ENCODE peak calls at places on chromosomes 2 and 18, in six cellular contexts. M is fibroblast of villous mesenchyme, N is pancreas, A is astrocyte of the cerebellum, J is transverse colon, Y is BJ. K is an unnamed sample.

GRCh38 chr2:122041455-122041854 is 286.0 kb downstream of the TSN start:
- DNase-seq in M (no peak), J (no peak), N (no peak), Y (no peak), A (no peak), K (no peak)

GRCh38 chr2:190922411-190922810 is 41.8 kb downstream of the GLS start:
- DNase-seq in J (no peak), N (no peak), A (no peak), M (no peak), Y (no peak), K (no peak)

GRCh38 chr2:215530191-215530968 is 94.5 kb upstream of the FN1 start:
- DNase-seq in Y (no peak), N (no peak), J (no peak), M (no peak), A (no peak), K (no peak)

GRCh38 chr18:64119916-64120315 is 29.0 kb downstream of the LINC00305 start:
- DNase-seq in J (no peak), N (no peak), A (peak), M (no peak), Y (no peak), K (no peak)

GRCh38 chr2:240934701-240935100 is 28.6 kb downstream of the CROCC2 start:
- DNase-seq in J (peak), A (no peak), Y (no peak), M (no peak), N (peak), K (no peak)

GRCh38 chr2:190199530-190199929 is 120.1 kb downstream of the HIBCH start:
- DNase-seq in Y (no peak), J (no peak), N (no peak), A (no peak), M (no peak), K (no peak)

GRCh38 chr2:51256736-51257135 is 224.8 kb upstream of the NRXN1 start:
- DNase-seq in M (no peak), N (no peak), A (no peak), Y (no peak), J (no peak), K (no peak)

GRCh38 chr2:128550389-128550788 is 231.7 kb upstream of the HS6ST1 start:
- DNase-seq in J (no peak), N (no peak), Y (no peak), A (no peak), M (no peak), K (no peak)

GRCh38 chr2:213119061-213119809 is 32.2 kb downstream of the IKZF2 start:
- DNase-seq in Y (peak), J (no peak), A (peak), M (peak), N (no peak), K (no peak)

GRCh38 chr2:3418766-3419165 is 39.3 kb downstream of the TRAPPC12 start:
- DNase-seq in A (no peak), J (no peak), Y (no peak), M (no peak), N (no peak), K (no peak)

GRCh38 chr2:61006486-61007105 is 10.9 kb upstream of the PEX13 start:
- DNase-seq in N (no peak), M (peak), J (no peak), Y (no peak), A (no peak), K (no peak)

GRCh38 chr18:40962784-40963183 is 992.2 kb upstream of the PIK3C3 start:
- DNase-seq in A (no peak), M (no peak), Y (no peak), J (no peak), N (no peak), K (no peak)

GRCh38 chr2:30115141-30115980 is 31.4 kb upstream of the YPEL5 start:
- DNase-seq in M (peak), A (peak), Y (no peak), N (peak), J (peak), K (peak)

GRCh38 chr2:161722547-161723503 is 98.6 kb downstream of the SLC4A10 start:
- DNase-seq in M (no peak), J (no peak), N (peak), Y (no peak), A (no peak), K (no peak)

GRCh38 chr2:179139506-179139905 is 89.6 kb upstream of the CCDC141 start:
- DNase-seq in J (no peak), N (no peak), M (no peak), Y (no peak), A (no peak), K (no peak)

GRCh38 chr2:25215232-25215631 is 46.9 kb upstream of the POMC start:
- DNase-seq in Y (no peak), M (peak), N (no peak), A (no peak), J (no peak), K (no peak)

GRCh38 chr2:241909769-241910168 is 40.2 kb downstream of the RTP5 start:
- DNase-seq in Y (no peak), M (no peak), A (no peak), J (no peak), N (no peak), K (no peak)

GRCh38 chr2:159904127-159904564 is 106.1 kb upstream of the CD302 start:
- DNase-seq in A (no peak), M (no peak), N (no peak), Y (no peak), J (peak), K (no peak)

GRCh38 chr2:209771474-209772292 is at the start of gene UNC80:
- DNase-seq in Y (no peak), N (peak), M (peak), J (peak), A (peak), K (no peak)

GRCh38 chr2:136639651-136640050 is 125.7 kb upstream of the THSD7B start:
- DNase-seq in J (no peak), N (no peak), Y (no peak), M (no peak), A (no peak), K (no peak)

GRCh38 chr2:224948005-224948404 is 94.3 kb downstream of the DOCK10 start:
- DNase-seq in M (no peak), A (no peak), N (no peak), J (no peak), Y (no peak), K (no peak)

GRCh38 chr2:227450921-227451654 is 20.9 kb upstream of the AGFG1 start:
- DNase-seq in Y (no peak), J (no peak), A (no peak), M (peak), N (no peak), K (no peak)

GRCh38 chr18:80046961-80047541 is 12.8 kb downstream of the RBFA start:
- DNase-seq in M (no peak), N (no peak), J (no peak), Y (no peak), A (no peak), K (no peak)

GRCh38 chr2:161424179-161424763 is 8.2 kb downstream of the TBR1 start:
- DNase-seq in N (no peak), M (no peak), Y (no peak), J (no peak), A (no peak), K (no peak)

GRCh38 chr2:47046271-47046670 is 108.8 kb downstream of the STPG4 start:
- DNase-seq in J (no peak), A (no peak), N (no peak), Y (no peak), M (no peak), K (no peak)

GRCh38 chr2:161233858-161234431 is 73.7 kb downstream of the TANK start:
- DNase-seq in N (no peak), Y (no peak), A (no peak), M (no peak), J (no peak), K (no peak)

GRCh38 chr2:14861201-14861600 is 228.7 kb downstream of the LRATD1 start:
- DNase-seq in Y (no peak), M (no peak), A (no peak), J (no peak), N (no peak), K (no peak)

GRCh38 chr2:582792-583528 is 94.2 kb downstream of the TMEM18 start:
- DNase-seq in M (no peak), Y (no peak), N (no peak), J (no peak), A (no peak), K (no peak)

GRCh38 chr18:79584491-79585394 is 94.9 kb upstream of the CTDP1 start:
- DNase-seq in J (peak), M (no peak), N (peak), A (no peak), Y (no peak), K (no peak)

GRCh38 chr2:10294077-10294476 is 8.6 kb upstream of the HPCAL1 start:
- DNase-seq in N (no peak), M (no peak), J (no peak), Y (no peak), A (no peak), K (no peak)

GRCh38 chr2:85838181-85838580 is 50.6 kb downstream of the ST3GAL5 start:
- DNase-seq in J (no peak), Y (no peak), M (no peak), A (no peak), N (no peak), K (no peak)

GRCh38 chr2:197130318-197130717 is 180.3 kb downstream of the ANKRD44 start:
- DNase-seq in J (no peak), M (no peak), Y (no peak), A (no peak), N (no peak), K (no peak)

GRCh38 chr18:52367962-52368745 is 28.2 kb downstream of the DCC start:
- DNase-seq in M (no peak), Y (no peak), J (no peak), N (no peak), A (no peak), K (no peak)

GRCh38 chr2:239318790-239319189 is 82.0 kb downstream of the HDAC4 start:
- DNase-seq in M (peak), A (no peak), J (no peak), N (no peak), Y (no peak), K (no peak)

GRCh38 chr2:126849991-126850535 is 48.6 kb upstream of the TEX51 start:
- DNase-seq in Y (no peak), A (no peak), J (no peak), M (no peak), N (no peak), K (no peak)

GRCh38 chr2:86039178-86039962 is 66.3 kb downstream of the POLR1A start:
- DNase-seq in M (no peak), N (no peak), A (no peak), Y (no peak), J (no peak), K (no peak)

GRCh38 chr2:141029424-141030078 is 1101.3 kb downstream of the LRP1B start:
- DNase-seq in A (no peak), J (no peak), N (no peak), M (no peak), Y (no peak), K (no peak)

GRCh38 chr2:127404466-127405251 is 13.6 kb upstream of the PROC start:
- DNase-seq in N (no peak), J (no peak), A (no peak), Y (no peak), M (no peak), K (no peak)

GRCh38 chr2:188065386-188065785 is 226.3 kb upstream of the GULP1 start:
- DNase-seq in A (no peak), M (no peak), Y (no peak), N (no peak), J (no peak), K (no peak)

DNA sequence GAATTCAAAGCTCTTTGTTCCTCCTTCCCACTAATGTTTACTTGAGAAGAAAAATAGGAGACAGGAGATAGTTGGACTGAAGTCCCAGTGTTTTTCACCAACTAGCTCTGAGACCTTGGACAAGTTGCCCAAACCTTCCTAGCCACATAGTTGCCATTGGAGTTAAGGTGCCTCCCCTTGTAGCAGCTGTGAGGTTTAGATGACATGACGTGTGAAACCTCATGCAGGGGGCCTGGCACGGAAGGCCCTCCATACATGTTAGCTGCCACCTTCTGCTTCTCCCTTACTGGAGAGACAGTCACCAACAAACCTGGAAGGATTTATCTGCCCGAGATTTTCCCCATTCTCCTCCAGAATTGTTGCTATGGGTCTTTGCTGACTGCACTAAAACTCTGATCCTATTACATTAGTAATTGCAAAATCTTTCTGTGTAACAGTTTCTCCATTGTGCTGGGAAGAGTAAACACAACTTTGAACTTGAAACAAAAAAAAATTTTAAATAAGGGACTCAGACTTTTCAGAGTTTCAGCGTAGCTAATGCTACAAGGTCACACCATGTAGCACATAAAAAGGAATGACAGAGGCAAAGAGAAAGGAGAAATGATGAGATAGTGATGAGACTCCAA is 23.8 kb upstream of the CABYR start:
- DNase-seq in Y (no peak), N (no peak), M (no peak), A (no peak), J (no peak), K (no peak)
- TF ChIP-seq CTCF in Y (no peak), N (no peak), M (no peak), A (no peak), J (no peak), K (no peak)

DNA sequence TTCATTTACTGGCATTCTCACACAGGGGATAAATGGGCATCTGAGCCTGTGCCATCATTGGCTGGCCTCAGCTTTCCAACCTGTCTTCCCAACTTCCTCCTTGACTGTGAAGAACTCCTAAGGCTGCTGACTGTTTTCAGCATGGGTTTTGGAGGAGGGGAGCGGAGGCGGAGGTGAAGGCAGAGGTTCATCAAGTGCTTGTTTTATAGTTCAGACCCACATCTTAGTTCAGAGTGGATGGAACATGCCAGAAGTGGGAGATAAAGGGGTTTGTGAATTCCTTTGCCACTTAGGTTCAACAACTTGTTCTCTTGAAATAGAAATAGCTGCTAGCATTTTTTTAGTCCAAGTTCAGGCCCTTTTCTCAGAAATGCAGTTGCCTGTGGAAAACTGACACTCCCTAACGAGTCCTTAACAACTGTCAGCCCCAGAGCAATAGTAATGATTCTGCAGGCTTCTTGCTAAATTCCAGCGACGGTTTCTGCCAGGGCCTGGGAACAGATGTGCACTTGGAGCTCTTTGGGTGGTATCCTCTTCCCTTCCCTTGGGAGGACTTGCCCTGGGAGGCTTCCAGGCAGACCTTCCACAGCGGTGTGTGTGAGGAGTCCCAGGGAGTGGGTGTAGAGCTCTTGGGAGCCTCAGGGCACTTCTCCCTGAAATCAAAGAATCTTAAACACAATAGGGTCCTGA is 30.1 kb upstream of the ITGA6 start:
- DNase-seq in Y (peak), J (no peak), A (no peak), M (peak), N (no peak), K (no peak)
- H3K4me3 ChIP-seq in Y (no peak), J (no peak), A (no peak), M (no peak), N (no peak), K (no peak)

DNA sequence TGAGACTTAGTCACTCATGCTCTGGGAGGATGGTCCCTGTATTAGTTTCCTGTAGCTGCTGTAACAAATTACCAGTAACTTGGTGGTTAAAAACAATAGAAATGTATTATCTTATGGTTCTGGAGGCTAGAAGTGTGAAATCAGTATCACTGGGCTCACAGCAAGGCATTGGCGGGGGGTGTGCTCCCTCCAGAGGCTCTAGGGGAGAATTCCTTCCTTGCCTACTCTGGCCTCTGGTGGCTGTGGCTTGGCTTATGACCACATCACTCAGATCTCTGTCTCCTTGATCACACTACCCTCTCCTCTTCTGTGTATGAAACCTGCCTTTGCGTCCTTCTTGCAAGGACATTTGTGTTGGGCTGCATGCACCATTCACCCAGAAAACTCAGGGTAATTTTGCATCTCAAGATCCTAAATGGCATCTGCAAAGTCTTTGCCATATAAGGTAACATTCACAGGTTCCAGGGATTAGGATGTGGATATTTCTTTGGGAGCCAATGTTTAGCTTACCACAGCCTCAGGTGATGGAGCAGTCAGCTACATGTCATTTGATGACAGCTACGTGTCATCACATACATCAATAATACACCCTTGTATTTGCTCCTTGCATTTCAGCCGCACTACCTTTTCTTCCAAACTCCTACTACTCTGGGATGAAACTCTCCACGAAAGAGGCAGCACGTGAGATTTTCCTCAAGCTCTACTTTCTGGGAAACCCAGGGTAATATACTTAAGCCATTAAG is 49.6 kb upstream of the POU3F3 start:
- DNase-seq in A (no peak), Y (no peak), N (no peak), J (no peak), M (no peak), K (no peak)
- TF ChIP-seq CTCF in A (peak), Y (no peak), N (no peak), J (no peak), M (no peak), K (no peak)

DNA sequence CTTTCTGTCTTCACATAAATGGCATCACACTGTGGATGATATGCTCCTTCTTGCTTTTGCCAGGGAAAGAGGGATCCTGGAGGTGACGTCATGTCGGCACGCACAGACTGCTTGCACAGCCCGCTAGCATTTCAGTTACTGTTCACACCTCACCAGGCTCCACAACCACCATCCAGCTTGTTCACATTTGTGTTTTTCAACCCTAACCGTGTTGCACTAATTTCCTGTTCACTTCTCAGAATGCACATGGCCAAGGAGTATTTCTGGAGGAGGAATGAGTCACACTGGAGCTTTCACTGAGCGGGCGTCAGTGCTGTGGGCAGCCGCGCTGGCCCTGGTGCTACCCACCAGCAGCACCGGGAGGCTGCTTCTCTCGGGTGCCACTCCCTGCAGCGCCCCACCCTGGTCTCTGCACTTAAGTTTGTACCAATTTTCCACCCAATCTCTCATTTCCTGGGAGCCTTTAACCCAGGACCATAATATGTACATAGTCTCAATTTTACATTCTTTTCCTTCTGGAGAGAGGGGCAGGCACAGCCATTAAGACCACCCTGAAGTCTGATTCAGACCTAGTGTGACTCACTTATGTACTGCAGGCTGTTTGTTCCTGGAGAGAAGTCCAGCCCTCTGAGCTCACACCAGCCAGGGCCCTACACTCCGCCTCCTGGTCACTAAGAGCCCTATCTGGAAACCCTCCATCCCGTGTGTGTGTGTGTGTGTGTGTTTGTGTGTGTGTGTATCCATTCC is 65.1 kb downstream of the MBP start:
- DNase-seq in M (peak), Y (peak), J (peak), N (no peak), A (peak), K (peak)
- H3K4me3 ChIP-seq in M (no peak), Y (no peak), J (no peak), N (no peak), A (no peak), K (no peak)

DNA sequence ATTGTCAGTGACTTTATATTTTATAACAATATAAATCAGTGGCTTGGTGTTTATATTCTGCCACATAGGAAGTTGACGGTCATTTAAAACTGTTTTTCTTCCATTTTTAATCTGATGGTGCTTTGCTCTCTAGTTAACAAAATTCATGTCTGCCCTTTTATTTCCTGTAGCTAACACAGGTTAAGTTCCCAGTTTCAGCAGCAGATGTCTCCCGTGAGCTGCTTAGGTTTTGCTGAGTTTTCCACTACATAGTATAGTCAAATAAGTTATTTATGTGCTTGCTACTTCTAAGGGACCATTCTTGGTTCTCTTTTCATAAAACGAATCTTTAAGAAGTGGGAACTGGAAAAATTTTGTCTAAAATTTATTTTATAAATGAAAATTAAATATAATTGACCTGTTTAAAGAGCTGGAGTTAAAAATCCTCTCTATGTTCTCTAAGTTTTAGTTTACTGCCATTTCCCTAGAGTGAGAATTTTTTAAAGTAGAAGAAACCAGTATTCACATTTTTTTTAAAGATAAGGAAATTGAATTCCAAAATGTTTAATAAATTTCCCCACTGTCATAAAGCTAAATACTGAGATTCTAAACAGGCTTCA is 20.6 kb downstream of the HTR2B start:
- DNase-seq in A (peak), M (peak), Y (peak), J (peak), N (no peak), K (peak)
- TF ChIP-seq CTCF in A (peak), M (peak), Y (peak), J (peak), N (peak), K (peak)

GRCh38 chr2:211591456-211591855 is 947.1 kb downstream of the ERBB4 start:
- DNase-seq in A (no peak), N (no peak), J (no peak), M (no peak), Y (no peak), K (no peak)
- H3K4me3 ChIP-seq in A (no peak), N (no peak), J (no peak), M (no peak), Y (no peak), K (no peak)

K was measured in HFF-Myc.